ENCODE peak calls at places on chromosomes 12 and 14, in nine cellular contexts. B is HepG2, C is fibroblast of lung, G is SK-N-SH, N is neural progenitor cell, O is GM23248, Q is H9, H is HCT116, Z is neuronal stem cell. J is an unnamed sample.

GRCh38 chr12:27164330-27165045 is 79.6 kb upstream of the STK38L start:
- DNase-seq in B (no peak), C (no peak), G (no peak), N (no peak), O (no peak), Q (no peak), H (no peak), Z (no peak), J (no peak)

GRCh38 chr12:12542964-12543363 is 19.7 kb downstream of the DUSP16 start:
- DNase-seq in B (no peak), C (no peak), G (no peak), N (no peak), O (no peak), Q (no peak), H (no peak), Z (no peak), J (no peak)

GRCh38 chr14:78902010-78902623 is 731.9 kb downstream of the NRXN3 start:
- DNase-seq in B (peak; percentile 8), C (peak; percentile 36), G (peak; percentile 7), N (peak; percentile 79), O (peak; percentile 71), Q (peak; percentile 50), H (no peak), Z (peak; percentile 37), J (peak; percentile 14)

GRCh38 chr12:111413442-111414086 is 7.8 kb downstream of the SH2B3 start:
- DNase-seq in B (no peak), C (peak; percentile 62), G (no peak), N (no peak), O (peak; percentile 89), Q (peak; percentile 68), H (no peak), Z (no peak), J (no peak)

GRCh38 chr14:84129028-84129427 is 1400.9 kb upstream of the FLRT2 start:
- DNase-seq in B (no peak), C (no peak), G (no peak), N (peak; percentile 22), O (no peak), Q (no peak), H (no peak), Z (peak; percentile 40), J (no peak)

GRCh38 chr12:76782440-76782996 is 18.6 kb downstream of the ZDHHC17 start:
- DNase-seq in B (peak; percentile 7), C (no peak), G (no peak), N (no peak), O (no peak), Q (no peak), H (no peak), Z (no peak), J (no peak)

GRCh38 chr12:108765289-108765764 is 34.0 kb upstream of the CORO1C start:
- DNase-seq in B (no peak), C (no peak), G (no peak), N (no peak), O (no peak), Q (no peak), H (no peak), Z (no peak), J (no peak)

GRCh38 chr12:13342971-13343370 is 146.4 kb downstream of the EMP1 start:
- DNase-seq in B (no peak), C (no peak), G (no peak), N (no peak), O (peak; percentile 64), Q (no peak), H (no peak), Z (no peak), J (no peak)

GRCh38 chr12:26176725-26177124 is 18.6 kb upstream of the SSPN start:
- DNase-seq in B (no peak), C (no peak), G (no peak), N (no peak), O (no peak), Q (no peak), H (no peak), Z (no peak), J (no peak)

GRCh38 chr12:10363665-10363921 is 26.2 kb downstream of the KLRK1 start:
- DNase-seq in B (no peak), C (no peak), G (no peak), N (no peak), O (no peak), Q (no peak), H (no peak), Z (no peak), J (no peak)

GRCh38 chr12:121162384-121162783 is 29.7 kb downstream of the P2RX7 start:
- DNase-seq in B (no peak), C (no peak), G (no peak), N (no peak), O (no peak), Q (no peak), H (no peak), Z (no peak), J (no peak)

GRCh38 chr14:79842270-79842669 is 369.0 kb downstream of the DIO2 start:
- DNase-seq in B (no peak), C (peak; percentile 53), G (no peak), N (no peak), O (peak; percentile 58), Q (no peak), H (no peak), Z (no peak), J (no peak)

GRCh38 chr12:38921025-38921677 is 15.8 kb upstream of the CPNE8 start:
- DNase-seq in B (peak; percentile 65), C (no peak), G (peak; percentile 25), N (peak; percentile 72), O (peak; percentile 70), Q (peak; percentile 72), H (peak; percentile 69), Z (peak; percentile 29), J (no peak)

GRCh38 chr12:19088576-19088975 is 41.0 kb upstream of the PLEKHA5 start:
- DNase-seq in B (no peak), C (no peak), G (no peak), N (no peak), O (no peak), Q (no peak), H (no peak), Z (no peak), J (no peak)

GRCh38 chr12:31651893-31652521 is 7.5 kb upstream of the ETFBKMT start:
- DNase-seq in B (no peak), C (peak; percentile 45), G (peak; percentile 71), N (no peak), O (no peak), Q (no peak), H (no peak), Z (no peak), J (no peak)
- H2AFZ ChIP-seq in B (peak overlapping the region; percentile 70), C (peak overlapping the region; percentile 77), G (peak overlapping the region; percentile 92), N (peak overlapping the region; percentile 50), O (peak overlapping the region; percentile 93), Q (no peak overlapping the region), H (no peak overlapping the region), Z (peak overlapping the region; percentile 72), J (peak overlapping the region; percentile 57)

GRCh38 chr14:58167891-58168290 is 15.9 kb upstream of the ARMH4 start:
- DNase-seq in B (no peak), C (no peak), G (no peak), N (no peak), O (no peak), Q (no peak), H (no peak), Z (no peak), J (no peak)

GRCh38 chr14:58171090-58171489 is 19.1 kb upstream of the ARMH4 start:
- DNase-seq in B (peak; percentile 79), C (peak; percentile 79), G (peak; percentile 70), N (peak; percentile 70), O (peak; percentile 86), Q (peak; percentile 95), H (peak; percentile 83), Z (peak; percentile 24), J (peak; percentile 82)

GRCh38 chr14:58167057-58167456 is 15.0 kb upstream of the ARMH4 start:
- DNase-seq in B (no peak), C (no peak), G (no peak), N (no peak), O (peak; percentile 1), Q (no peak), H (no peak), Z (no peak), J (no peak)

GRCh38 chr14:58160561-58160960 is 8.5 kb upstream of the ARMH4 start:
- DNase-seq in B (no peak), C (no peak), G (no peak), N (no peak), O (no peak), Q (no peak), H (no peak), Z (no peak), J (no peak)

GRCh38 chr14:58166005-58166983 is 14.3 kb upstream of the ARMH4 start:
- DNase-seq in B (peak; percentile 29), C (peak; percentile 76), G (peak; percentile 67), N (peak; percentile 91), O (peak; percentile 81), Q (peak; percentile 85), H (peak; percentile 62), Z (peak; percentile 79), J (peak; percentile 71)
- H2AFZ ChIP-seq in B (no peak overlapping the region), C (no peak overlapping the region), G (peak overlapping the region; percentile 30), N (peak overlapping the region; percentile 66), O (peak overlapping the region; percentile 21), Q (peak overlapping the region; percentile 76), H (peak overlapping the region; percentile 86), Z (peak overlapping the region; percentile 72), J (no peak overlapping the region)

GRCh38 chr14:70893842-70894237 is 13.4 kb upstream of the PCNX1 start:
- DNase-seq in B (no peak), C (no peak), G (no peak), N (no peak), O (no peak), Q (no peak), H (no peak), Z (no peak), J (no peak)
- H2AFZ ChIP-seq in B (no peak overlapping the region), C (no peak overlapping the region), G (no peak overlapping the region), N (no peak overlapping the region), O (no peak overlapping the region), Q (no peak overlapping the region), H (no peak overlapping the region), Z (no peak overlapping the region), J (no peak overlapping the region)

GRCh38 chr14:22558221-22558913 is 30.7 kb downstream of the DAD1 start:
- DNase-seq in B (peak; percentile 53), C (no peak), G (no peak), N (peak; percentile 35), O (no peak), Q (peak; percentile 74), H (no peak), Z (no peak), J (no peak)

GRCh38 chr14:22555573-22556011 is 33.4 kb downstream of the DAD1 start:
- DNase-seq in B (no peak), C (no peak), G (no peak), N (no peak), O (peak; percentile 19), Q (no peak), H (no peak), Z (no peak), J (peak; percentile 60)

GRCh38 chr14:22556021-22556989 is 32.7 kb downstream of the DAD1 start:
- DNase-seq in B (no peak), C (peak; percentile 65), G (no peak), N (no peak), O (peak; percentile 61), Q (no peak), H (no peak), Z (no peak), J (peak; percentile 99)

GRCh38 chr14:22557846-22558220 is 31.2 kb downstream of the DAD1 start:
- DNase-seq in B (no peak), C (no peak), G (no peak), N (no peak), O (no peak), Q (no peak), H (no peak), Z (no peak), J (no peak)

GRCh38 chr14:22556990-22557623 is 31.9 kb downstream of the DAD1 start:
- DNase-seq in B (peak; percentile 74), C (peak; percentile 75), G (peak; percentile 94), N (peak; percentile 91), O (peak; percentile 79), Q (peak; percentile 87), H (peak; percentile 48), Z (peak; percentile 74), J (peak; percentile 86)
- H2AFZ ChIP-seq in B (peak overlapping the region; percentile 58), C (peak overlapping the region; percentile 69), G (peak overlapping the region; percentile 88), N (peak overlapping the region; percentile 99), O (peak overlapping the region; percentile 90), Q (peak overlapping the region; percentile 18), H (peak overlapping the region; percentile 95), Z (peak overlapping the region; percentile 95), J (no peak overlapping the region)